ENCODE peak calls at places on chromosomes 16 and 17, in five cellular contexts. R is upper lobe of left lung, A is GM12878, E is GM12892, D is SK-N-SH. H is an unnamed sample.

GRCh38 chr16:1763521-1764511 is 7.5 kb downstream of the NME3 start:
- DNase-seq in R (peak; percentile 81), A (no peak), E (no peak), D (peak; percentile 75), H (peak; percentile 92)

GRCh38 chr17:56185905-56186783 is 32.9 kb downstream of the ANKFN1 start:
- DNase-seq in R (no peak), A (no peak), E (no peak), D (no peak), H (no peak)

GRCh38 chr16:85176541-85177447 is 64.5 kb upstream of the CIBAR2 start:
- DNase-seq in R (no peak), A (no peak), E (no peak), D (peak; percentile 60), H (no peak)

GRCh38 chr17:10034719-10035475 is 129.8 kb upstream of the RCVRN start:
- DNase-seq in R (no peak), A (no peak), E (no peak), D (no peak), H (no peak)

GRCh38 chr17:2083613-2084128 is 28.8 kb downstream of the HIC1 start:
- DNase-seq in R (no peak), A (peak; percentile 83), E (no peak), D (no peak), H (no peak)

GRCh38 chr17:14926526-14927122 is 338.5 kb downstream of the PMP22 start:
- DNase-seq in R (no peak), A (no peak), E (no peak), D (peak; percentile 26), H (peak; percentile 86)

GRCh38 chr17:79420318-79421243 is 190.3 kb downstream of the RBFOX3 start:
- DNase-seq in R (peak; percentile 50), A (no peak), E (no peak), D (no peak), H (no peak)

GRCh38 chr16:57884655-57885133 is 82.4 kb upstream of the KIFC3 start:
- DNase-seq in R (no peak), A (no peak), E (no peak), D (no peak), H (peak; percentile 64)

GRCh38 chr16:87099001-87099740 is 218.0 kb downstream of the C16orf95 start:
- DNase-seq in R (no peak), A (no peak), E (no peak), D (no peak), H (no peak)

GRCh38 chr17:10295728-10296343 is 77.0 kb downstream of the MYH13 start:
- DNase-seq in R (no peak), A (peak; percentile 21), E (no peak), D (peak; percentile 49), H (peak; percentile 88)

GRCh38 chr17:65550075-65550635 is 11.3 kb downstream of the AXIN2 start:
- DNase-seq in R (no peak), A (no peak), E (no peak), D (no peak), H (peak; percentile 21)

GRCh38 chr16:50735629-50736122 is 6.2 kb upstream of the CYLD start:
- DNase-seq in R (no peak), A (peak; percentile 81), E (no peak), D (no peak), H (no peak)

GRCh38 chr16:30395992-30396560 is 856 bp downstream of the ZNF48 start:
- DNase-seq in R (no peak), A (no peak), E (no peak), D (peak; percentile 68), H (no peak)

GRCh38 chr16:65034915-65035314 is 86.9 kb downstream of the CDH11 start:
- DNase-seq in R (peak; percentile 26), A (no peak), E (no peak), D (no peak), H (peak; percentile 17)

GRCh38 chr16:77297996-77298637 is 98.9 kb downstream of the SYCE1L start:
- DNase-seq in R (no peak), A (no peak), E (no peak), D (no peak), H (no peak)

GRCh38 chr16:77299395-77299794 is 100.2 kb downstream of the SYCE1L start:
- DNase-seq in R (no peak), A (peak; percentile 17), E (no peak), D (no peak), H (no peak)

GRCh38 chr16:77295896-77296295 is 96.7 kb downstream of the SYCE1L start:
- DNase-seq in R (no peak), A (no peak), E (no peak), D (no peak), H (no peak)

GRCh38 chr16:77300232-77300631 is 101.0 kb downstream of the SYCE1L start:
- DNase-seq in R (no peak), A (no peak), E (no peak), D (no peak), H (no peak)

GRCh38 chr16:77298638-77299360 is 99.6 kb downstream of the SYCE1L start:
- DNase-seq in R (no peak), A (no peak), E (no peak), D (no peak), H (no peak)
- TF ChIP-seq POLR2AphosphoS5 in R (no peak), A (no peak), E (no peak), D (peak; percentile 35), H (no peak)

GRCh38 chr16:60815865-60816264 is 1220.4 kb downstream of the CDH8 start:
- DNase-seq in R (no peak), A (no peak), E (no peak), D (no peak), H (no peak)

GRCh38 chr16:60811657-60812056 is 1224.6 kb downstream of the CDH8 start:
- DNase-seq in R (no peak), A (no peak), E (no peak), D (no peak), H (no peak)

GRCh38 chr16:60815033-60815432 is 1221.2 kb downstream of the CDH8 start:
- DNase-seq in R (no peak), A (no peak), E (no peak), D (no peak), H (no peak)

DNA sequence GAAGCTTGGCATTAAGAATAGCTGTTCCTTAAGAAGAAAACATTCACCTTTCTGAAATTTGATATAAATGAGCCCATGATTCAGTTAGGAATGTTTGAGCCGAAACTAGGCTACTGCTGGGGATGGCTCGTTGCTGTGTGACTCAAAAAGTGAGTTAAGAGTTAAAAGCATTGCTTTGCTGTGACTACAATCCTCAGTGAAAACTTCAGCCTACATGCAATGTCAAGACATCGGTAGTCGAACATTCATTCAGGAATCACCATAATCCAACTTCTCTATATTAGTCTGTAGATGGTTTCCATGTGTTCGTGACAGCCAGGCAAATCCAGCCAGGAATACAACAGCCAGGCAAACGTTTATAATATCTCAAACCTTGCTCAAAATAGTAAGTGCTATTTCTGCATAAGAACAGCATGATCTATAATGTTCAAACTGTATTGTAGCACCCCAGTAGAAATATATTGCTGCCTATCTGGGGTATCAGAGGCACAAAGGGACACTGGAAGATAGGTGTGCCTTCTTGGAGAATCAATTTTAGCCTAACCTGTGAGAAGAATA is 1225.1 kb downstream of the CDH8 start:
- DNase-seq in R (no peak), A (no peak), E (no peak), D (no peak), H (no peak)
- TF ChIP-seq POLR2AphosphoS5 in R (no peak), A (no peak), E (no peak), D (no peak), H (no peak)

GRCh38 chr17:13409455-13409854 is 192.3 kb downstream of the HS3ST3A1 start:
- DNase-seq in R (no peak), A (no peak), E (no peak), D (no peak), H (no peak)

GRCh38 chr17:13405080-13405479 is 196.6 kb downstream of the HS3ST3A1 start:
- DNase-seq in R (no peak), A (no peak), E (no peak), D (no peak), H (no peak)

GRCh38 chr17:13407381-13407780 is 194.3 kb downstream of the HS3ST3A1 start:
- DNase-seq in R (no peak), A (no peak), E (no peak), D (no peak), H (no peak)

GRCh38 chr17:13405807-13406206 is 195.9 kb downstream of the HS3ST3A1 start:
- DNase-seq in R (no peak), A (no peak), E (no peak), D (no peak), H (no peak)

DNA sequence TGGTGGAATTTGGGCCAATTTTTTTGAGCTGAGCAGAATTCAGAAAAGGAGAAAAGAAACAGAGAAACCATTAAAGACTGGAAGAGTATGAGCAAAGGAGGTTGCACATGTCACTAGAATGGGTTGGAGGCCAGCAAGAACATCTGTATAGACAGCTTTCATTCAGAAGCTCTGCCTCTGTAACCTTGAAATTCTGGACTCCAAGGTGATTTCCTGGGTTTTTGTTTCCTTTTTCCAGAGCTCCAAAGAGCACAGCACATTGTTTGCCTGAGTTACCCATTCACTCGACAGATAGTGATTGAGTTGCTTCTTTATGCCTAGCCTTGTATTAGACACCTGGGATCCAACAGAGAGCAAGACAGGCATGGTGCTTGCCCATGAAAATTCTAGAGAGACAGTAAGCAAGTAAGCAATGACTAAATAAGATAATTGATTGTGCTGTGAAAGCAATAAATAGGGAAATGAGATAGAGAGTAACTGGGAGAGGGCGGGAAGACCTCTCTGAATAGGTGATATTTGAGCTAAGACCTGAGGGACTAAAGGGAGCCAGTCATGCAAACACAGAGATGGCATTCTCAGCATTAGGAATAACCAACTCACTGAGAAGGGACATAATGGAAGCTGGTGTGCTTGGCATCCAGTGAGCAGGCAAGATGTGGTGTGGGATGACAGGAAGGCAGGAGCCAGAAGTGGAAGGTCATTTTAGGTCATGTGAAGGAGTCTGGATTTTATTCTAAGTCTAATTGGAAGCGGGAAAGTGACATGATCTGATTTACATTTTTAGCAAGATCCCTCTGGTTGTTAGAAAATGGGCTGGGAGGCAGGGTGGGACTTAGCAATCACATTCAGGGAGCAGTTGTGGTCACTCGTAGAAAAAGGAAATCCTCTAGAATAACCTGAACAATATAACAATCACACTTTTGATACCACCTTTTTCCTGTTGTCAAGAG is 197.5 kb downstream of the HS3ST3A1 start:
- DNase-seq in R (no peak), A (no peak), E (no peak), D (peak; percentile 68), H (peak; percentile 6)
- TF ChIP-seq POLR2AphosphoS5 in R (no peak), A (no peak), E (no peak), D (peak; percentile 22), H (no peak)

GRCh38 chr16:56530872-56531271 is 11.0 kb upstream of the BBS2 start:
- DNase-seq in R (no peak), A (no peak), E (no peak), D (no peak), H (no peak)
- TF ChIP-seq POLR2AphosphoS5 in R (no peak), A (no peak), E (no peak), D (no peak), H (no peak)

GRCh38 chr17:16026895-16027294 is 27.3 kb downstream of the TTC19 start:
- DNase-seq in R (no peak), A (no peak), E (no peak), D (no peak), H (no peak)
- TF ChIP-seq POLR2AphosphoS5 in R (no peak), A (no peak), E (no peak), D (no peak), H (no peak)

DNA sequence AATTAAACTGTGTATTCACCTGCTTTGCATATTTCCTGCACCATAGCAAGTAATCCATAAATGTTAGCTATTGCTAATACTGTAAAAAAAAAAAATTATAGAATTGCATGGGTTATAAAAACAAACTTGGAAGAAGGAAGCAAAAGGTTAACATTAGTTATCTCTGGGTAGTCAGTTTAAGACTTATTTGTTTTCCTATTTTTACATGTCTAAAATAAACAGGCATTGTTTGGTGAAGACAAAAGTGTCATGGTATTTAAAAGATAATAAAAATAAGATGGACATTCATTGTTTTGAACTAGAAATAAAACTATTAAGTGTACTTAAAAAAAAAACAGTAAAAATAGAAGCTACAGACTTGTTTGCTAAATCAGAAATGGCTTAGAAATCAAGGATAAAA is 313.8 kb downstream of the SOX9 start:
- DNase-seq in R (no peak), A (no peak), E (no peak), D (no peak), H (no peak)
- TF ChIP-seq POLR2AphosphoS5 in R (no peak), A (no peak), E (no peak), D (no peak), H (no peak)

H was measured in GM23338.